ENCODE peak calls at places on chromosomes 6 and 20, in six cellular contexts. T is aorta, G is foreskin melanocyte, E is head of caudate nucleus, F is spleen, M is COR-L47. X is an unnamed sample.

GRCh38 chr6:33250731-33251130 is 20.9 kb downstream of the VPS52 start:
- DNase-seq in T (no peak), G (no peak), E (no peak), F (peak; percentile 64), M (no peak), X (peak; percentile 57)

GRCh38 chr6:41022294-41022693 is 16.7 kb downstream of the UNC5CL start:
- DNase-seq in T (no peak), G (no peak), E (no peak), F (no peak), M (no peak), X (no peak)

GRCh38 chr6:84728602-84729001 is 35.8 kb downstream of the TBX18 start:
- DNase-seq in T (no peak), G (peak; percentile 3), E (no peak), F (no peak), M (no peak), X (no peak)

GRCh38 chr20:58905236-58905635 is 52.7 kb downstream of the GNAS start:
- DNase-seq in T (no peak), G (peak; percentile 67), E (no peak), F (no peak), M (no peak), X (no peak)

GRCh38 chr6:108653864-108654402 is 93.2 kb downstream of the FOXO3 start:
- DNase-seq in T (peak; percentile 60), G (no peak), E (no peak), F (no peak), M (no peak), X (no peak)

GRCh38 chr6:73579389-73579788 is 58.6 kb upstream of the EEF1A1 start:
- DNase-seq in T (peak; percentile 59), G (no peak), E (no peak), F (peak; percentile 77), M (no peak), X (no peak)

GRCh38 chr20:1595333-1595732 is 24.5 kb downstream of the SIRPB1 start:
- DNase-seq in T (no peak), G (no peak), E (no peak), F (no peak), M (no peak), X (no peak)

GRCh38 chr20:56833427-56833826 is 204.3 kb downstream of the TFAP2C start:
- DNase-seq in T (no peak), G (no peak), E (no peak), F (no peak), M (no peak), X (no peak)

GRCh38 chr20:51532577-51533191 is 9.8 kb downstream of the NFATC2 start:
- DNase-seq in T (peak; percentile 86), G (no peak), E (no peak), F (peak; percentile 79), M (no peak), X (no peak)

GRCh38 chr6:29631860-29632731 is 887 bp downstream of the GABBR1 start:
- DNase-seq in T (peak; percentile 84), G (no peak), E (peak; percentile 54), F (peak; percentile 91), M (peak; percentile 50), X (peak; percentile 90)

GRCh38 chr6:33128318-33128717 is 52.5 kb downstream of the HLA-DPB1 start:
- DNase-seq in T (no peak), G (no peak), E (no peak), F (no peak), M (no peak), X (no peak)

GRCh38 chr6:157622427-157622826 is 200.6 kb upstream of the SNX9 start:
- DNase-seq in T (no peak), G (no peak), E (no peak), F (no peak), M (no peak), X (no peak)

X was measured in mesenteric fat pad.